ENCODE peak calls at places on chromosome 13, in five cellular contexts. One of them, this sample, is unnamed.

GRCh38 chr13:47788844-47789243 is 212.2 kb downstream of the SUCLA2 start:
- DNase-seq in ovary: no peak
- DNase-seq in NCI-H1092: no peak
- DNase-seq in glutamatergic neuron: no peak
- DNase-seq in kidney tubule cell: no peak
- DNase-seq in this sample: no peak

GRCh38 chr13:108508263-108508662 is 121.1 kb upstream of the MYO16 start:
- DNase-seq in ovary: no peak
- DNase-seq in glutamatergic neuron: no peak
- DNase-seq in NCI-H1092: no peak
- DNase-seq in kidney tubule cell: peak; percentile 16
- DNase-seq in this sample: no peak

GRCh38 chr13:30898721-30899188 is 7.3 kb upstream of the MEDAG start:
- DNase-seq in kidney tubule cell: peak; percentile 68
- DNase-seq in glutamatergic neuron: no peak
- DNase-seq in ovary: no peak
- DNase-seq in NCI-H1092: no peak
- DNase-seq in this sample: peak; percentile 62

GRCh38 chr13:29849731-29850212 is 645 bp downstream of the UBL3 start:
- DNase-seq in NCI-H1092: no peak
- DNase-seq in glutamatergic neuron: peak; percentile 68
- DNase-seq in kidney tubule cell: peak; percentile 86
- DNase-seq in ovary: peak; percentile 63
- DNase-seq in this sample: peak; percentile 77

GRCh38 chr13:31433756-31434155 is 234.0 kb downstream of the B3GLCT start:
- DNase-seq in ovary: no peak
- DNase-seq in NCI-H1092: no peak
- DNase-seq in glutamatergic neuron: no peak
- DNase-seq in kidney tubule cell: no peak
- DNase-seq in this sample: no peak

GRCh38 chr13:109271991-109272454 is 514.4 kb downstream of the IRS2 start:
- DNase-seq in NCI-H1092: no peak
- DNase-seq in kidney tubule cell: peak; percentile 80
- DNase-seq in glutamatergic neuron: no peak
- DNase-seq in ovary: no peak
- DNase-seq in this sample: no peak

GRCh38 chr13:44116562-44117315 is 237.0 kb downstream of the LACC1 start:
- DNase-seq in glutamatergic neuron: no peak
- DNase-seq in kidney tubule cell: no peak
- DNase-seq in NCI-H1092: no peak
- DNase-seq in ovary: no peak
- DNase-seq in this sample: peak; percentile 28

GRCh38 chr13:111431241-111431640 is 110.8 kb downstream of the TEX29 start:
- DNase-seq in ovary: no peak
- DNase-seq in NCI-H1092: peak; percentile 47
- DNase-seq in kidney tubule cell: no peak
- DNase-seq in glutamatergic neuron: no peak
- DNase-seq in this sample: no peak

This sample was measured in heart left ventricle.